ENCODE peak calls at places on chromosomes 12 and 14, in six cellular contexts. K is cardiac muscle cell, Q is A549, I is H1, M is astrocyte, H is stomach. U is an unnamed sample. For H3K9me3, the result is how much of the 10 kb centered on the place peaks cover.

GRCh38 chr12:113134521-113134951 is 1.0 kb downstream of the RASAL1 start:
- DNase-seq in Q (no peak), M (no peak), I (no peak), H (no peak), K (no peak), U (no peak)

GRCh38 chr14:89667983-89668382 is 250.9 kb upstream of the FOXN3 start:
- DNase-seq in Q (no peak), M (peak), I (no peak), H (no peak), K (peak), U (no peak)

GRCh38 chr14:101721951-101722661 is 39.4 kb upstream of the PPP2R5C start:
- DNase-seq in H (peak), K (peak), I (no peak), M (peak), Q (no peak), U (peak)

GRCh38 chr14:65819567-65819966 is 407.0 kb downstream of the FUT8 start:
- DNase-seq in K (no peak), H (no peak), I (no peak), Q (no peak), M (no peak), U (no peak)

GRCh38 chr12:34396861-34397590 is 374.7 kb downstream of the ALG10 start:
- DNase-seq in K (no peak), H (peak), I (no peak), M (no peak), Q (no peak), U (no peak)

GRCh38 chr12:71938728-71939385 is at the start of gene TPH2:
- DNase-seq in K (peak), Q (peak), I (peak), H (peak), M (peak), U (peak)

GRCh38 chr12:96034631-96035282 is 630 bp downstream of the LTA4H start:
- DNase-seq in K (peak), H (no peak), Q (peak), I (no peak), M (peak), U (peak)

GRCh38 chr14:95234426-95234825 is 77.1 kb upstream of the DICER1 start:
- DNase-seq in H (no peak), Q (no peak), K (no peak), M (no peak), I (no peak), U (no peak)

GRCh38 chr12:113802000-113802749 is 163.9 kb downstream of the RBM19 start:
- DNase-seq in I (no peak), Q (no peak), K (no peak), M (no peak), H (no peak), U (peak)

GRCh38 chr12:5051913-5052312 is 8.2 kb downstream of the KCNA5 start:
- DNase-seq in Q (no peak), H (no peak), I (no peak), M (no peak), K (no peak), U (no peak)

GRCh38 chr12:95802482-95803264 is 12.1 kb upstream of the NTN4 start:
- DNase-seq in I (no peak), M (peak), Q (peak), K (peak), H (no peak), U (peak)

GRCh38 chr14:101506211-101506920 is 54.9 kb upstream of the DIO3 start:
- DNase-seq in K (no peak), M (no peak), Q (no peak), H (peak), I (no peak), U (no peak)

GRCh38 chr14:90053044-90053443 is 8.8 kb upstream of the KCNK13 start:
- DNase-seq in M (peak), H (no peak), K (no peak), Q (no peak), I (no peak), U (peak)

GRCh38 chr12:41365653-41366131 is 177.6 kb downstream of the PDZRN4 start:
- DNase-seq in K (no peak), Q (no peak), I (no peak), M (peak), H (no peak), U (no peak)

GRCh38 chr12:50567926-50568325 is 63.1 kb downstream of the DIP2B start:
- DNase-seq in I (no peak), M (no peak), Q (no peak), K (no peak), H (no peak), U (no peak)

GRCh38 chr14:99684356-99684952 is 356 bp downstream of the CYP46A1 start:
- DNase-seq in K (no peak), Q (no peak), H (no peak), M (no peak), I (no peak), U (no peak)
- TF ChIP-seq CTCF in K (no peak), Q (no peak), H (no peak), M (no peak), I (no peak), U (no peak)

DNA sequence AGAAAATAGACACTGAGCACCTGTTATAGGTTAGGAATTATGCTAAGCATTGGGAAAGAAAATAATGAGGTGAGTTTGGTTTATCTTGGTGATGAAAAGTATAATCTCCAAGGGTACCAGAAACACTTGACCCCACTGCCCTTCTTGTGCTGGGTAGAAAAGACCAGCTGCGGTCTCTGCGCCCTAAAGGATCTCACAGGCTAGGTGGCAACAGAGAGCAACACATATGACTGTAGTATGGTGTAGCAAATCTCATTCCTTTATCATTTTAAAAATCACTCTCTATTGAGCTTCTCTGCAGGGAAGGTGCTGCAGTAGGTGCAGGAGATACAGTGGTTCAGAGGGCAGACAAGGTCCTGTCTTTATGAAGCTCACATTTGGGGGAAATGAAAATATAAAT is 26.1 kb downstream of the NRXN3 start:
- DNase-seq in M (no peak), K (no peak), H (no peak), I (no peak), Q (no peak), U (no peak)
- H3K9me3 ChIP-seq in M (under half), K (under half), H (under half), I (under half), Q (under half), U (under half)

GRCh38 chr14:97446087-97446486 is 648.9 kb downstream of the VRK1 start:
- DNase-seq in I (no peak), H (no peak), Q (no peak), K (no peak), M (no peak), U (no peak)

GRCh38 chr14:97444248-97444647 is 647.1 kb downstream of the VRK1 start:
- DNase-seq in I (no peak), Q (no peak), H (no peak), M (no peak), K (no peak), U (no peak)

GRCh38 chr14:97442363-97442762 is 645.2 kb downstream of the VRK1 start:
- DNase-seq in I (no peak), K (no peak), H (no peak), M (no peak), Q (no peak), U (no peak)

GRCh38 chr14:97443412-97443811 is 646.2 kb downstream of the VRK1 start:
- DNase-seq in H (no peak), Q (no peak), K (no peak), I (no peak), M (no peak), U (no peak)

GRCh38 chr14:97445367-97445766 is 648.2 kb downstream of the VRK1 start:
- DNase-seq in K (no peak), I (no peak), M (no peak), Q (no peak), H (no peak), U (no peak)
- TF ChIP-seq CTCF in K (no peak), I (no peak), M (no peak), Q (no peak), H (no peak), U (no peak)

GRCh38 chr14:19828314-19828713 is 24.7 kb downstream of the OR4N2 start:
- DNase-seq in Q (no peak), K (no peak), I (no peak), M (no peak), H (no peak), U (no peak)
- H3K9me3 ChIP-seq in Q (under half), K (under half), I (under half), M (under half), H (under half), U (under half)

GRCh38 chr12:25463521-25463920 is 89.6 kb downstream of the LMNTD1 start:
- DNase-seq in K (no peak), M (no peak), I (no peak), Q (no peak), H (no peak), U (no peak)
- TF ChIP-seq CTCF in K (no peak), M (no peak), I (no peak), Q (no peak), H (no peak), U (no peak)

GRCh38 chr12:132345126-132345525 is 15.7 kb upstream of the GALNT9 start:
- DNase-seq in K (no peak), I (no peak), Q (no peak), M (no peak), H (no peak), U (no peak)

GRCh38 chr12:132345555-132346200 is 16.3 kb upstream of the GALNT9 start:
- DNase-seq in M (no peak), I (no peak), K (no peak), H (no peak), Q (no peak), U (no peak)

GRCh38 chr12:132348176-132348575 is 18.8 kb upstream of the GALNT9 start:
- DNase-seq in Q (no peak), H (no peak), I (no peak), M (no peak), K (no peak), U (no peak)

GRCh38 chr12:132347471-132347855 is 18.1 kb upstream of the GALNT9 start:
- DNase-seq in M (no peak), I (no peak), K (no peak), Q (no peak), H (no peak), U (no peak)

GRCh38 chr12:132346496-132347470 is 17.4 kb upstream of the GALNT9 start:
- DNase-seq in I (no peak), Q (no peak), H (no peak), M (no peak), K (no peak), U (no peak)
- H3K9me3 ChIP-seq in I (under half), Q (under half), H (under half), M (under half), K (under half), U (under half)

GRCh38 chr14:37874429-37875109 is 279.1 kb downstream of the TTC6 start:
- DNase-seq in K (peak), Q (peak), H (peak), I (peak), M (peak), U (peak)
- TF ChIP-seq CTCF in K (peak), Q (peak), H (peak), I (peak), M (peak), U (peak)